ENCODE peak calls at places on chromosomes 12 and 14, in seven cellular contexts. One of them, this sample, is unnamed.

GRCh38 chr12:19916193-19916498 is 452.2 kb upstream of the PDE3A start:
- DNase-seq in dorsolateral prefrontal cortex: no peak
- DNase-seq in prostate gland: no peak
- DNase-seq in A549: no peak
- DNase-seq in choroid plexus epithelial cell: no peak
- DNase-seq in breast epithelium: no peak
- DNase-seq in left lung: no peak
- DNase-seq in this sample: no peak

GRCh38 chr12:26971963-26972362 is 33.7 kb downstream of the FGFR1OP2 start:
- DNase-seq in dorsolateral prefrontal cortex: no peak
- DNase-seq in prostate gland: no peak
- DNase-seq in A549: no peak
- DNase-seq in choroid plexus epithelial cell: no peak
- DNase-seq in breast epithelium: no peak
- DNase-seq in left lung: no peak
- DNase-seq in this sample: no peak

GRCh38 chr14:89221109-89221508 is 195.9 kb downstream of the FOXN3 start:
- DNase-seq in dorsolateral prefrontal cortex: no peak
- DNase-seq in prostate gland: no peak
- DNase-seq in A549: peak
- DNase-seq in choroid plexus epithelial cell: peak
- DNase-seq in breast epithelium: no peak
- DNase-seq in left lung: no peak
- DNase-seq in this sample: no peak

GRCh38 chr12:49098703-49099102 is 4.1 kb upstream of the DHH start:
- DNase-seq in dorsolateral prefrontal cortex: no peak
- DNase-seq in prostate gland: no peak
- DNase-seq in A549: no peak
- DNase-seq in choroid plexus epithelial cell: no peak
- DNase-seq in breast epithelium: no peak
- DNase-seq in left lung: no peak
- DNase-seq in this sample: no peak

GRCh38 chr14:99055816-99056215 is 216.2 kb downstream of the BCL11B start:
- DNase-seq in dorsolateral prefrontal cortex: no peak
- DNase-seq in prostate gland: no peak
- DNase-seq in A549: no peak
- DNase-seq in choroid plexus epithelial cell: no peak
- DNase-seq in breast epithelium: no peak
- DNase-seq in left lung: no peak
- DNase-seq in this sample: no peak

GRCh38 chr12:53227341-53227740 is 4.7 kb downstream of the RARG start:
- DNase-seq in dorsolateral prefrontal cortex: no peak
- DNase-seq in prostate gland: no peak
- DNase-seq in A549: no peak
- DNase-seq in choroid plexus epithelial cell: no peak
- DNase-seq in breast epithelium: no peak
- DNase-seq in left lung: no peak
- DNase-seq in this sample: no peak

GRCh38 chr14:58362798-58363412 is 32.8 kb upstream of the TOMM20L start:
- DNase-seq in dorsolateral prefrontal cortex: no peak
- DNase-seq in prostate gland: no peak
- DNase-seq in A549: peak
- DNase-seq in choroid plexus epithelial cell: peak
- DNase-seq in breast epithelium: no peak
- DNase-seq in left lung: no peak
- DNase-seq in this sample: peak

GRCh38 chr12:92363295-92364146 is 217.9 kb upstream of the BTG1 start:
- DNase-seq in dorsolateral prefrontal cortex: peak
- DNase-seq in prostate gland: no peak
- DNase-seq in A549: no peak
- DNase-seq in choroid plexus epithelial cell: peak
- DNase-seq in breast epithelium: no peak
- DNase-seq in left lung: peak
- DNase-seq in this sample: no peak

GRCh38 chr12:62720661-62721330 is 214.2 kb downstream of the PPM1H start:
- DNase-seq in dorsolateral prefrontal cortex: peak
- DNase-seq in prostate gland: no peak
- DNase-seq in A549: no peak
- DNase-seq in choroid plexus epithelial cell: no peak
- DNase-seq in breast epithelium: no peak
- DNase-seq in left lung: no peak
- DNase-seq in this sample: no peak

GRCh38 chr12:79547044-79547734 is 143.6 kb downstream of the PAWR start:
- DNase-seq in dorsolateral prefrontal cortex: no peak
- DNase-seq in prostate gland: peak
- DNase-seq in A549: peak
- DNase-seq in choroid plexus epithelial cell: peak
- DNase-seq in breast epithelium: no peak
- DNase-seq in left lung: no peak
- DNase-seq in this sample: peak

GRCh38 chr12:76637807-76638206 is 78.2 kb upstream of the OSBPL8 start:
- DNase-seq in dorsolateral prefrontal cortex: no peak
- DNase-seq in prostate gland: no peak
- DNase-seq in A549: no peak
- DNase-seq in choroid plexus epithelial cell: peak
- DNase-seq in breast epithelium: no peak
- DNase-seq in left lung: no peak
- DNase-seq in this sample: peak

GRCh38 chr12:10182662-10183061 is 3.8 kb downstream of the TMEM52B start:
- DNase-seq in dorsolateral prefrontal cortex: no peak
- DNase-seq in prostate gland: no peak
- DNase-seq in A549: peak
- DNase-seq in choroid plexus epithelial cell: peak
- DNase-seq in breast epithelium: no peak
- DNase-seq in left lung: no peak
- DNase-seq in this sample: no peak

GRCh38 chr12:95545303-95545702 is 6.0 kb downstream of the USP44 start:
- DNase-seq in dorsolateral prefrontal cortex: no peak
- DNase-seq in prostate gland: no peak
- DNase-seq in A549: no peak
- DNase-seq in choroid plexus epithelial cell: no peak
- DNase-seq in breast epithelium: no peak
- DNase-seq in left lung: no peak
- DNase-seq in this sample: no peak

GRCh38 chr12:96397756-96398421 is 2.4 kb downstream of the CDK17 start:
- DNase-seq in dorsolateral prefrontal cortex: no peak
- DNase-seq in prostate gland: no peak
- DNase-seq in A549: no peak
- DNase-seq in choroid plexus epithelial cell: no peak
- DNase-seq in breast epithelium: no peak
- DNase-seq in left lung: no peak
- DNase-seq in this sample: no peak

GRCh38 chr14:54562334-54562733 is 4.6 kb upstream of the SAMD4A start:
- DNase-seq in dorsolateral prefrontal cortex: no peak
- DNase-seq in prostate gland: no peak
- DNase-seq in A549: no peak
- DNase-seq in choroid plexus epithelial cell: no peak
- DNase-seq in breast epithelium: no peak
- DNase-seq in left lung: no peak
- DNase-seq in this sample: no peak

GRCh38 chr14:104461676-104462443 is 117.7 kb upstream of the C14orf180 start:
- DNase-seq in dorsolateral prefrontal cortex: no peak
- DNase-seq in prostate gland: no peak
- DNase-seq in A549: no peak
- DNase-seq in choroid plexus epithelial cell: no peak
- DNase-seq in breast epithelium: no peak
- DNase-seq in left lung: no peak
- DNase-seq in this sample: no peak

GRCh38 chr14:92108345-92109254 is 2.2 kb upstream of the ATXN3 start:
- DNase-seq in dorsolateral prefrontal cortex: no peak
- DNase-seq in prostate gland: no peak
- DNase-seq in A549: no peak
- DNase-seq in choroid plexus epithelial cell: peak
- DNase-seq in breast epithelium: no peak
- DNase-seq in left lung: no peak
- DNase-seq in this sample: no peak

GRCh38 chr12:45705404-45705803 is 24.1 kb upstream of the ARID2 start:
- DNase-seq in dorsolateral prefrontal cortex: no peak
- DNase-seq in prostate gland: no peak
- DNase-seq in A549: no peak
- DNase-seq in choroid plexus epithelial cell: no peak
- DNase-seq in breast epithelium: no peak
- DNase-seq in left lung: no peak
- DNase-seq in this sample: no peak

GRCh38 chr14:36605506-36605857 is 23.1 kb upstream of the NKX2-8 start:
- DNase-seq in dorsolateral prefrontal cortex: no peak
- DNase-seq in prostate gland: no peak
- DNase-seq in A549: no peak
- DNase-seq in choroid plexus epithelial cell: peak
- DNase-seq in breast epithelium: no peak
- DNase-seq in left lung: no peak
- DNase-seq in this sample: no peak

GRCh38 chr12:43102506-43103269 is 449.3 kb downstream of the ADAMTS20 start:
- DNase-seq in dorsolateral prefrontal cortex: no peak
- DNase-seq in prostate gland: no peak
- DNase-seq in A549: no peak
- DNase-seq in choroid plexus epithelial cell: no peak
- DNase-seq in breast epithelium: no peak
- DNase-seq in left lung: no peak
- DNase-seq in this sample: no peak

GRCh38 chr14:81219821-81220487 is 805 bp downstream of the GTF2A1 start:
- DNase-seq in dorsolateral prefrontal cortex: no peak
- DNase-seq in prostate gland: peak
- DNase-seq in A549: peak
- DNase-seq in choroid plexus epithelial cell: peak
- DNase-seq in breast epithelium: no peak
- DNase-seq in left lung: peak
- DNase-seq in this sample: no peak

GRCh38 chr12:41264281-41264680 is 76.2 kb downstream of the PDZRN4 start:
- DNase-seq in dorsolateral prefrontal cortex: no peak
- DNase-seq in prostate gland: no peak
- DNase-seq in A549: peak
- DNase-seq in choroid plexus epithelial cell: peak
- DNase-seq in breast epithelium: no peak
- DNase-seq in left lung: no peak
- DNase-seq in this sample: no peak

GRCh38 chr12:51678086-51678724 is 87.2 kb downstream of the SCN8A start:
- DNase-seq in dorsolateral prefrontal cortex: no peak
- DNase-seq in prostate gland: peak
- DNase-seq in A549: peak
- DNase-seq in choroid plexus epithelial cell: peak
- DNase-seq in breast epithelium: no peak
- DNase-seq in left lung: no peak
- DNase-seq in this sample: peak

GRCh38 chr12:21906919-21907642 is 34.1 kb downstream of the ABCC9 start:
- DNase-seq in dorsolateral prefrontal cortex: no peak
- DNase-seq in prostate gland: no peak
- DNase-seq in A549: no peak
- DNase-seq in choroid plexus epithelial cell: no peak
- DNase-seq in breast epithelium: no peak
- DNase-seq in left lung: no peak
- DNase-seq in this sample: no peak

GRCh38 chr12:19234991-19235876 is 105.7 kb downstream of the PLEKHA5 start:
- DNase-seq in dorsolateral prefrontal cortex: no peak
- DNase-seq in prostate gland: no peak
- DNase-seq in A549: no peak
- DNase-seq in choroid plexus epithelial cell: peak
- DNase-seq in breast epithelium: no peak
- DNase-seq in left lung: no peak
- DNase-seq in this sample: no peak

GRCh38 chr14:77574446-77575125 is 41.9 kb downstream of the SPTLC2 start:
- DNase-seq in dorsolateral prefrontal cortex: no peak
- DNase-seq in prostate gland: no peak
- DNase-seq in A549: no peak
- DNase-seq in choroid plexus epithelial cell: peak
- DNase-seq in breast epithelium: no peak
- DNase-seq in left lung: no peak
- DNase-seq in this sample: no peak

GRCh38 chr12:54984602-54985376 is at the start of gene TESPA1:
- DNase-seq in dorsolateral prefrontal cortex: no peak
- DNase-seq in prostate gland: peak
- DNase-seq in A549: no peak
- DNase-seq in choroid plexus epithelial cell: no peak
- DNase-seq in breast epithelium: no peak
- DNase-seq in left lung: peak
- DNase-seq in this sample: no peak

DNA sequence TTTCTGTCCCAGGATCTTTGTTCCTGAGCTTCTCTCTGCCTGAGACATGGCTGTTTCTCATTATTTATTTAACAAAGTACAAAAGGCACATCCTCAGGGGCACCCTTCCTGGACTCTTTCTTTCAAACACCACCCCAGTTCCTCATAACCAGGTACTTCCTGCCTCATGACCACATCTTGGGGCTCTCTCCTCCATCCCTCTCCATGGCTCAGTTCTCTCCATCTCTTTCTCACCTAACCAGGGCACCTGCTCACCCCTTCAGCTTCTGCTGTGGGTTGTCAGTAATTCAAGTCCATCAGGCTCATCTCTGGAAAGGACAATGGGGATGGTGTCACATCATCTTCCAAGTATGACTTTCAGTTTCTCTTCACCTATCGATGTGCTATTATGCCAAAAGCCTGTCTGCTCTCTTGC is 670.5 kb upstream of the TBX3 start:
- DNase-seq in dorsolateral prefrontal cortex: no peak
- DNase-seq in prostate gland: no peak
- DNase-seq in A549: no peak
- DNase-seq in choroid plexus epithelial cell: no peak
- DNase-seq in breast epithelium: no peak
- DNase-seq in left lung: no peak
- DNase-seq in this sample: no peak
- H3K4me3 ChIP-seq in dorsolateral prefrontal cortex: peak
- H3K4me3 ChIP-seq in prostate gland: peak
- H3K4me3 ChIP-seq in A549: peak
- H3K4me3 ChIP-seq in choroid plexus epithelial cell: peak
- H3K4me3 ChIP-seq in breast epithelium: peak
- H3K4me3 ChIP-seq in left lung: peak
- H3K4me3 ChIP-seq in this sample: peak

DNA sequence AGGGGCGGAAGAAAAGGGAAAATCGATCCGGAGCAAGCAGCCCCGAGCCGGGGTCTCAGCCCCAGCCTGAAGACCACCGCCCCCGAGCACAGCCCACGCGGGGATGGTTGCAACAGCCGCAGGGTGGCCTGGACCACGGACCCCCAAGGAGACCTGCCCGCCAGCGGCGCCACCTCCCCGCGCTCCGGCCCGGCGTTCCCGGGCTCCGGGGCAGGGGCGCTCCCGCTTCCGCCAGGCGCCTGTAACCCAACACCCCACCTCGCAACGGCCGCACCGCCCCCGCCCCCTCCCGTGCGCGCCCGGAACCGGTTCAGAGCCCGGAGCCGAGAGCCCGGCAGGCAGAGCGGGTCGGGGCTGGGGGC is 571 bp downstream of the ACTN1 start:
- DNase-seq in dorsolateral prefrontal cortex: no peak
- DNase-seq in prostate gland: peak
- DNase-seq in A549: no peak
- DNase-seq in choroid plexus epithelial cell: peak
- DNase-seq in breast epithelium: peak
- DNase-seq in left lung: peak
- DNase-seq in this sample: no peak
- TF ChIP-seq CTCF in dorsolateral prefrontal cortex: no peak
- TF ChIP-seq CTCF in prostate gland: no peak
- TF ChIP-seq CTCF in A549: no peak
- TF ChIP-seq CTCF in choroid plexus epithelial cell: no peak
- TF ChIP-seq CTCF in breast epithelium: no peak
- TF ChIP-seq CTCF in left lung: no peak
- TF ChIP-seq CTCF in this sample: no peak

GRCh38 chr12:130715996-130716917 is at the start of gene RIMBP2:
- DNase-seq in dorsolateral prefrontal cortex: peak
- DNase-seq in prostate gland: peak
- DNase-seq in A549: peak
- DNase-seq in choroid plexus epithelial cell: peak
- DNase-seq in breast epithelium: no peak
- DNase-seq in left lung: no peak
- DNase-seq in this sample: peak
- H3K4me3 ChIP-seq in dorsolateral prefrontal cortex: peak
- H3K4me3 ChIP-seq in prostate gland: peak
- H3K4me3 ChIP-seq in A549: peak
- H3K4me3 ChIP-seq in choroid plexus epithelial cell: no peak
- H3K4me3 ChIP-seq in breast epithelium: peak
- H3K4me3 ChIP-seq in left lung: no peak
- H3K4me3 ChIP-seq in this sample: peak

GRCh38 chr14:93926209-93926872 is 803 bp upstream of the FAM181A start:
- DNase-seq in dorsolateral prefrontal cortex: peak
- DNase-seq in prostate gland: no peak
- DNase-seq in A549: no peak
- DNase-seq in choroid plexus epithelial cell: no peak
- DNase-seq in breast epithelium: no peak
- DNase-seq in left lung: no peak
- DNase-seq in this sample: no peak
- TF ChIP-seq CTCF in dorsolateral prefrontal cortex: no peak
- TF ChIP-seq CTCF in prostate gland: no peak
- TF ChIP-seq CTCF in A549: no peak
- TF ChIP-seq CTCF in choroid plexus epithelial cell: no peak
- TF ChIP-seq CTCF in breast epithelium: no peak
- TF ChIP-seq CTCF in left lung: no peak
- TF ChIP-seq CTCF in this sample: no peak